ENCODE peak calls at places on chromosome 19, in seven cellular contexts. Q, A, H, D, E, R and Z are unnamed samples. For H3K4me1, the result is how much of the 10 kb centered on the place peaks cover.

GRCh38 chr19:32550666-32551065 is 30.3 kb upstream of the PDCD5 start:
- DNase-seq in Q (no peak), A (no peak), H (no peak), D (no peak), E (no peak), R (no peak), Z (no peak)

GRCh38 chr19:5263615-5264014 is 77.0 kb downstream of the PTPRS start:
- DNase-seq in Q (no peak), A (no peak), H (no peak), D (no peak), E (no peak), R (no peak), Z (no peak)

GRCh38 chr19:34313188-34313587 is 51.8 kb upstream of the GPI start:
- DNase-seq in Q (no peak), A (peak), H (no peak), D (peak), E (no peak), R (no peak), Z (peak)

GRCh38 chr19:7681336-7682174 is 922 bp downstream of the TRAPPC5 start:
- DNase-seq in Q (peak), A (peak), H (peak), D (peak), E (peak), R (peak), Z (peak)

GRCh38 chr19:27793644-27794443 is 1419.1 kb downstream of the UQCRFS1 start:
- DNase-seq in Q (peak), A (peak), H (peak), D (peak), E (peak), R (peak), Z (peak)

GRCh38 chr19:35848486-35848885 is 3.8 kb downstream of the NPHS1 start:
- DNase-seq in Q (no peak), A (no peak), H (no peak), D (no peak), E (no peak), R (no peak), Z (no peak)

GRCh38 chr19:41364546-41365391 is 820 bp upstream of the B9D2 start:
- DNase-seq in Q (no peak), A (no peak), H (no peak), D (no peak), E (no peak), R (no peak), Z (no peak)

GRCh38 chr19:35247526-35248309 is 1.1 kb upstream of the LSR start:
- DNase-seq in Q (no peak), A (peak), H (no peak), D (peak), E (no peak), R (peak), Z (peak)

GRCh38 chr19:35727053-35727955 is 9.5 kb downstream of the KMT2B start:
- DNase-seq in Q (no peak), A (no peak), H (no peak), D (no peak), E (no peak), R (no peak), Z (no peak)

GRCh38 chr19:15154002-15154612 is 46.7 kb downstream of the NOTCH3 start:
- DNase-seq in Q (no peak), A (peak), H (no peak), D (peak), E (peak), R (no peak), Z (peak)

GRCh38 chr19:8304841-8305621 is 3.1 kb downstream of the CD320 start:
- DNase-seq in Q (no peak), A (peak), H (peak), D (peak), E (peak), R (peak), Z (no peak)

GRCh38 chr19:40200352-40201099 is 9.3 kb downstream of the MAP3K10 start:
- DNase-seq in Q (no peak), A (no peak), H (no peak), D (no peak), E (no peak), R (no peak), Z (no peak)

GRCh38 chr19:29620931-29621351 is 14.9 kb downstream of the POP4 start:
- DNase-seq in Q (no peak), A (no peak), H (no peak), D (no peak), E (no peak), R (no peak), Z (no peak)

GRCh38 chr19:45250216-45250831 is 747 bp upstream of the MARK4 start:
- DNase-seq in Q (no peak), A (no peak), H (no peak), D (no peak), E (no peak), R (no peak), Z (peak)
- H3K27ac ChIP-seq in Q (peak), A (no peak), H (peak), D (peak), E (no peak), R (peak), Z (no peak)

GRCh38 chr19:48452656-48453480 is 2.5 kb upstream of the KCNJ14 start:
- DNase-seq in Q (no peak), A (no peak), H (no peak), D (no peak), E (no peak), R (no peak), Z (no peak)

GRCh38 chr19:48455908-48456562 is 661 bp downstream of the KCNJ14 start:
- DNase-seq in Q (no peak), A (no peak), H (no peak), D (no peak), E (no peak), R (no peak), Z (no peak)

GRCh38 chr19:48452255-48452654 is 3.1 kb upstream of the KCNJ14 start:
- DNase-seq in Q (no peak), A (no peak), H (no peak), D (peak), E (no peak), R (no peak), Z (no peak)

GRCh38 chr19:48455171-48455907 is at the start of gene KCNJ14:
- DNase-seq in Q (no peak), A (no peak), H (no peak), D (no peak), E (no peak), R (no peak), Z (no peak)

GRCh38 chr19:48454150-48454730 is 1.1 kb upstream of the KCNJ14 start:
- DNase-seq in Q (no peak), A (no peak), H (no peak), D (no peak), E (no peak), R (no peak), Z (no peak)
- H3K4me1 ChIP-seq in Q (under half), A (under half), H (under half), D (under half), E (under half), R (under half), Z (under half)

GRCh38 chr19:50224986-50225747 is 21.7 kb downstream of the MYH14 start:
- DNase-seq in Q (no peak), A (peak), H (peak), D (no peak), E (no peak), R (no peak), Z (no peak)

GRCh38 chr19:50222691-50223438 is 19.4 kb downstream of the MYH14 start:
- DNase-seq in Q (no peak), A (no peak), H (no peak), D (no peak), E (no peak), R (no peak), Z (no peak)

GRCh38 chr19:50215820-50216219 is 12.4 kb downstream of the MYH14 start:
- DNase-seq in Q (no peak), A (no peak), H (no peak), D (no peak), E (no peak), R (no peak), Z (no peak)

GRCh38 chr19:50223439-50223716 is 20.0 kb downstream of the MYH14 start:
- DNase-seq in Q (no peak), A (no peak), H (no peak), D (no peak), E (no peak), R (no peak), Z (no peak)

GRCh38 chr19:50221087-50221486 is 17.7 kb downstream of the MYH14 start:
- DNase-seq in Q (no peak), A (no peak), H (no peak), D (no peak), E (no peak), R (no peak), Z (no peak)
- H3K4me3 ChIP-seq in Q (no peak), A (no peak), H (no peak), D (no peak), E (no peak), R (no peak), Z (no peak)

GRCh38 chr19:17475541-17476115 is 5.3 kb downstream of the SLC27A1 start:
- DNase-seq in Q (peak), A (peak), H (peak), D (no peak), E (peak), R (peak), Z (no peak)

GRCh38 chr19:17471410-17472125 is 1.2 kb downstream of the SLC27A1 start:
- DNase-seq in Q (no peak), A (no peak), H (no peak), D (no peak), E (no peak), R (no peak), Z (no peak)

GRCh38 chr19:17469371-17470203 is 737 bp upstream of the SLC27A1 start:
- DNase-seq in Q (peak), A (peak), H (peak), D (peak), E (peak), R (peak), Z (peak)

GRCh38 chr19:17470204-17470841 is at the start of gene SLC27A1:
- DNase-seq in Q (peak), A (peak), H (peak), D (peak), E (peak), R (peak), Z (peak)

GRCh38 chr19:17473041-17473440 is 2.7 kb downstream of the SLC27A1 start:
- DNase-seq in Q (no peak), A (no peak), H (no peak), D (no peak), E (no peak), R (no peak), Z (peak)
- H3K27ac ChIP-seq in Q (no peak), A (no peak), H (peak), D (no peak), E (no peak), R (peak), Z (no peak)

GRCh38 chr19:18435848-18436631 is 1.9 kb downstream of the ISYNA1 start:
- DNase-seq in Q (no peak), A (no peak), H (no peak), D (no peak), E (no peak), R (no peak), Z (no peak)

GRCh38 chr19:18433039-18433691 is 4.8 kb downstream of the ISYNA1 start:
- DNase-seq in Q (no peak), A (no peak), H (no peak), D (no peak), E (no peak), R (no peak), Z (no peak)

GRCh38 chr19:18433735-18434398 is 4.1 kb downstream of the ISYNA1 start:
- DNase-seq in Q (no peak), A (no peak), H (no peak), D (no peak), E (no peak), R (no peak), Z (no peak)

GRCh38 chr19:18435185-18435841 is 2.6 kb downstream of the ISYNA1 start:
- DNase-seq in Q (no peak), A (no peak), H (no peak), D (no peak), E (no peak), R (no peak), Z (no peak)

GRCh38 chr19:18434411-18435184 is 3.3 kb downstream of the ISYNA1 start:
- DNase-seq in Q (no peak), A (no peak), H (no peak), D (no peak), E (no peak), R (no peak), Z (no peak)
- H3K4me1 ChIP-seq in Q (under half), A (under half), H (half or more), D (half or more), E (under half), R (under half), Z (under half)

DNA sequence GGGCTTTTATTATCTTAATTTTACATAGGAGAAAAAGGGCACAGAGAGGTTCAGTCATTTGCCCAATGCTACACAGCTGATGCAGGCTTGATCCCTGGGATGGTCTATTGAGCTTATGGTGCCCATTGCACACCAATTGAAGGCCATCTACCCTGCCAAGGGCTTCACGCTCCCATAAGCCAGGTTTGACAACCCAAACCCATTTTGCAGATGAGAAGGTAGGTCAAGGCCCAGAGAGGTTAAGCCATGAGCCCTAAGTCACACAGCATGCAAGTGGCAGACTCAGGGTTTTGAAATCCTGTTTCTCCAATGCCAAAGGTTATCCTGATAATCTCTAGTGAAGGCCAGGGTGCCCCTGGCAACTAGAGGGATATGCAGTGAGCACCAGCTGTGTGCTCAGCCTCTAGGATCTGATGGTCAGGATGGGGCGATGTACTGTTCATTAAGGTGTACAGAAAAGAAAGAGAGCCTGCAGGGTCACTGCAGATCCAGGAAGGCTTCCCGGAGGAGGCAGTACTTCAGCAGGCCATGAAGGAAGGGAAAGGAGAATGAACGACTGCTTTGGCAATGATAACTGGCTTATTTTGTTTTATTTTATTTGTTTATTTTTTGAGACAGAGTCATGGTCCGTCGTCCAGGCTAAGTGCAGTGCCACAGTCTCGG is 8.1 kb downstream of the CREB3L3 start:
- DNase-seq in Q (no peak), A (no peak), H (no peak), D (no peak), E (no peak), R (no peak), Z (no peak)
- H3K4me3 ChIP-seq in Q (no peak), A (no peak), H (no peak), D (no peak), E (no peak), R (no peak), Z (no peak)

DNA sequence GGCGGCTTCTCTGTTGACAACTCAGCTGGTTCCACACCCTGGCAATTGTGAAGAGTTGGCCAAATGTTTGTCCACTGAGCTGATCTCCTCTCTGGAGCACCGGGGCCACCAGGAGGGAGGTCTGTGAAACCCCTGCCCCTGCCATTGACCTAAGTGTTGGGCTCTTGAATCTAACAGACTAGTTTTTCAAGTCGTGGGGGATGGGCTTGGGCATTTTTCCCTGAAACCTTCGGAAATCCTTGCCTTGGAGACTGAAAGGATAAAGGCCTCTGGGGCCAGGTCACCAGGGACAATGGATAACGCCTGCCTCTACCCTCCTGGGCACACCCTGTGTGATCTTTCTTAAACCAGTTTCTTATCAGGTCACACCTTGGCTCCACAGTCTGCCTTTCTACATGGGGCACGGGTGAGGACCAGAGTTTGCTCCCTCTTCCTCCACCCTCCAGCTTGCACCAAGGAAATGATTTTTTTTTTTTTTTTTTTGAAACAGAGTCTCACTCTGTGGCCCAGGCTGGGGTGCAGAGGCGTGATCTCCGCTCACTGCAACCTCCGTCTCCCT is 930 bp downstream of the GEMIN7 start:
- DNase-seq in Q (no peak), A (no peak), H (no peak), D (no peak), E (no peak), R (no peak), Z (peak)
- H3K27ac ChIP-seq in Q (no peak), A (no peak), H (no peak), D (peak), E (no peak), R (peak), Z (peak)

GRCh38 chr19:17110599-17110966 is 35.0 kb downstream of the MYO9B start:
- DNase-seq in Q (no peak), A (no peak), H (no peak), D (no peak), E (no peak), R (no peak), Z (no peak)

GRCh38 chr19:17107546-17108452 is 32.2 kb downstream of the MYO9B start:
- DNase-seq in Q (peak), A (peak), H (peak), D (peak), E (peak), R (peak), Z (no peak)

GRCh38 chr19:17109962-17110598 is 34.5 kb downstream of the MYO9B start:
- DNase-seq in Q (peak), A (peak), H (peak), D (no peak), E (peak), R (no peak), Z (no peak)

GRCh38 chr19:17109300-17109699 is 33.7 kb downstream of the MYO9B start:
- DNase-seq in Q (no peak), A (no peak), H (no peak), D (no peak), E (no peak), R (no peak), Z (no peak)

DNA sequence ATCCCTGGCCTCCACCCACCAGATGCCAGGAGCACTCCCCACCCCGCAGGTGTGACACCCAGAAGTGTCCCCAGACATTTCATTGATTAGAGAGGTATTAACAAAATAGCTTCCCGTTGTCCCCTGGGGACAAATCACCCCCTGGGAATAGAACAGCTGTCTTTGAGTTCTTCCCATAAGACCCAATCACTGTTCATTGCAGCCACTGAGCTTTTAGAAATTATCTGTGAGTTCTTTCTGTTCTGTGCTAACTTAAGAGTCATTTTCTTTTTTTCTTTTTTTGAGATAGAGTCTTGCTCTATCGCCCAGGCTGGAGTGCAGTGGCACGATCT is 32.8 kb downstream of the MYO9B start:
- DNase-seq in Q (no peak), A (no peak), H (no peak), D (no peak), E (no peak), R (no peak), Z (no peak)
- H3K4me1 ChIP-seq in Q (under half), A (under half), H (half or more), D (under half), E (under half), R (under half), Z (under half)

GRCh38 chr19:58354478-58355030 is 1.3 kb upstream of the A1BG start:
- DNase-seq in Q (no peak), A (no peak), H (no peak), D (no peak), E (peak), R (no peak), Z (no peak)
- H3K4me3 ChIP-seq in Q (no peak), A (no peak), H (no peak), D (no peak), E (no peak), R (no peak), Z (no peak)

GRCh38 chr19:44740351-44740824 is 8.1 kb upstream of the BCL3 start:
- DNase-seq in Q (no peak), A (no peak), H (no peak), D (no peak), E (no peak), R (no peak), Z (no peak)

GRCh38 chr19:44738603-44739585 is 9.6 kb upstream of the BCL3 start:
- DNase-seq in Q (no peak), A (no peak), H (no peak), D (peak), E (no peak), R (peak), Z (peak)

GRCh38 chr19:44738161-44738535 is 10.4 kb upstream of the BCL3 start:
- DNase-seq in Q (no peak), A (no peak), H (no peak), D (no peak), E (no peak), R (no peak), Z (no peak)

GRCh38 chr19:44741841-44742352 is 6.6 kb upstream of the BCL3 start:
- DNase-seq in Q (peak), A (peak), H (peak), D (peak), E (peak), R (peak), Z (peak)

DNA sequence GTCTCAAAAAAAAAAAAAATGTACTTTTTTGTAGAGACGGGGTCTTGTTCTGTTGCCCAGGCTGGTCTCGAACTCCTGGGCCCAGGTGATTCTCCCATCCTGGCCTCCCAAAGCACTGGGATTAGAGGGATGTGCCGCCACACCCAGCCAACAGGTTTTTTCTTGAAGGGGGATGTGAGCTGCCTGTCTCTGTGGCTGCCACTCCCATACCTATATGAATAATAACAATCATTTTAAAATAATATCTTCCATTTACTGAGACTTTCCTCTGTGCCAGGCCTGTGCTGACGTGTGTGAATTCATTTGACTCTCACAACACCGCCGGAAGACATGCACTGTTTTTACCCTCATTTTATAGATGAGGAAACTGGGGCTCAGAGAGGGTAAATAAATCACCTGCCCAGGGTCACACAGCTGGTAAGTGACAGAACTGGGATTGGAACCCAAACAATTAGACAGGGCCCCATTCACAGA is 7.2 kb upstream of the BCL3 start:
- DNase-seq in Q (no peak), A (no peak), H (no peak), D (no peak), E (no peak), R (peak), Z (no peak)
- H3K27ac ChIP-seq in Q (peak), A (peak), H (peak), D (peak), E (peak), R (peak), Z (peak)